ENCODE peak calls at places on chromosomes 1 and 21, in six cellular contexts. Q is HFF-Myc; C is testis; F is cardiac fibroblast; T is CD8-positive, alpha-beta T cell; E is A549. I is an unnamed sample.

GRCh38 chr1:119047040-119047438 is 58.9 kb upstream of the TBX15 start:
- DNase-seq in Q (no peak), C (no peak), F (peak), T (no peak), E (no peak), I (no peak)

GRCh38 chr1:86231076-86231475 is 74.5 kb upstream of the COL24A1 start:
- DNase-seq in Q (peak), C (no peak), F (no peak), T (no peak), E (no peak), I (peak)

GRCh38 chr21:38806942-38807284 is 1.2 kb downstream of the ETS2 start:
- DNase-seq in Q (no peak), C (no peak), F (peak), T (no peak), E (no peak), I (peak)

GRCh38 chr1:37255111-37255795 is 219.1 kb upstream of the ZC3H12A start:
- DNase-seq in Q (no peak), C (peak), F (no peak), T (no peak), E (peak), I (no peak)

GRCh38 chr1:8082945-8083344 is 56.8 kb upstream of the ERRFI1 start:
- DNase-seq in Q (no peak), C (peak), F (peak), T (no peak), E (no peak), I (peak)

GRCh38 chr1:199352351-199352750 is 675.2 kb upstream of the NR5A2 start:
- DNase-seq in Q (no peak), C (no peak), F (no peak), T (no peak), E (no peak), I (no peak)

GRCh38 chr21:37758997-37759396 is 157.3 kb downstream of the KCNJ6 start:
- DNase-seq in Q (no peak), C (no peak), F (peak), T (no peak), E (peak), I (peak)

GRCh38 chr1:47439151-47440051 is 1.6 kb downstream of the FOXD2 start:
- DNase-seq in Q (no peak), C (no peak), F (no peak), T (no peak), E (no peak), I (no peak)

GRCh38 chr1:110393691-110394564 is 3.1 kb upstream of the SLC16A4 start:
- DNase-seq in Q (peak), C (no peak), F (peak), T (no peak), E (peak), I (peak)

GRCh38 chr1:66599346-66599745 is 65.4 kb downstream of the SGIP1 start:
- DNase-seq in Q (no peak), C (no peak), F (peak), T (no peak), E (no peak), I (no peak)

GRCh38 chr1:221704291-221704690 is 37.6 kb downstream of the DUSP10 start:
- DNase-seq in Q (no peak), C (no peak), F (peak), T (no peak), E (no peak), I (no peak)

GRCh38 chr1:167635233-167635648 is 5.2 kb downstream of the RCSD1 start:
- DNase-seq in Q (no peak), C (peak), F (no peak), T (peak), E (no peak), I (no peak)

GRCh38 chr1:55245781-55246180 is 30.6 kb upstream of the USP24 start:
- DNase-seq in Q (no peak), C (no peak), F (no peak), T (no peak), E (no peak), I (peak)

DNA sequence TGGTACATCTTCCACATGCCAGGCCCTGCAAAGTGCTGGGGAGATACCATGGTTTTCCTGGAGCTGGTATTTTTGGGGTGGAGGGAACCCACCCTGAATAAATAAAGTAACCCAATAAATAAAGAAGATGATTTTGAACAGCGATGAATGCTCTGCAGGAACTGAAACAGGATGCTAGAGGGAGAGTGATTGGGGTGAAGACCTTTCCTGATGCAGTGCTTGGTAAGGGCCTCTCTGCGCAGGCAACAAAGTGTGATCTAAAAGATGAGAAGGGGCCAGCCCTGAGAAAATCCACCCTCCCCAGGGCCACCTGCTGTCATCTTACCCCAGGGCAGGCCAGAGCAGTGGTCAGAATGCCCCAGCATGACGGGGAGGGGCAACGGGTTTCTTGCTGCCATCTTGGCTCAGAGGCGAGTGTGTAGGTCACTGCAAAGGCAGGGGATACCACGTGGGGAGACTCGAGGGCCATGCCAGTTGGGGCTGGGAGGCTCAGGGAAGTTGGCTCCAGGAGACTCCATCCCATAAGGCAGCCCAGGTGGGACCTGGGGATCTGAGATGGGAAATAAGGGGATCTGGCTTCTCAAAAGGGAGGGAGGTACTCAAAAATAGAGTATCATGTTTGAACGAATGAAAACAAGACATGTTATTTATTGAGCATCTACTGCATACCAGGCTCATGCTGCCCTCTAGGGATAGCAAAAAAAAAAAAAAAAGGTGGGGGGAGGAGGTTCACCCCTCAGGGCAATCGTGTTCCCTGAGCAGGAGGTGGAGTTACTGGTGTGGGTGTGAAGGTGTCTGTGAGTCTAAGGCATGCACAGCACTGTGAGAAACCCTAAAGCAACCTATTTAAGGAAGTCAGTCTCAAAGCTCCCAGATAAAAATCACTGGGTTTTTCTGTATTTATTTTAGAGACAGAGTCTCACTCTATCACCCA is 2.8 kb downstream of the SRARP start:
- DNase-seq in Q (no peak), C (no peak), F (peak), T (no peak), E (no peak), I (no peak)
- TF ChIP-seq CTCF in Q (peak), C (no peak), F (peak), T (no peak), E (peak), I (peak)

DNA sequence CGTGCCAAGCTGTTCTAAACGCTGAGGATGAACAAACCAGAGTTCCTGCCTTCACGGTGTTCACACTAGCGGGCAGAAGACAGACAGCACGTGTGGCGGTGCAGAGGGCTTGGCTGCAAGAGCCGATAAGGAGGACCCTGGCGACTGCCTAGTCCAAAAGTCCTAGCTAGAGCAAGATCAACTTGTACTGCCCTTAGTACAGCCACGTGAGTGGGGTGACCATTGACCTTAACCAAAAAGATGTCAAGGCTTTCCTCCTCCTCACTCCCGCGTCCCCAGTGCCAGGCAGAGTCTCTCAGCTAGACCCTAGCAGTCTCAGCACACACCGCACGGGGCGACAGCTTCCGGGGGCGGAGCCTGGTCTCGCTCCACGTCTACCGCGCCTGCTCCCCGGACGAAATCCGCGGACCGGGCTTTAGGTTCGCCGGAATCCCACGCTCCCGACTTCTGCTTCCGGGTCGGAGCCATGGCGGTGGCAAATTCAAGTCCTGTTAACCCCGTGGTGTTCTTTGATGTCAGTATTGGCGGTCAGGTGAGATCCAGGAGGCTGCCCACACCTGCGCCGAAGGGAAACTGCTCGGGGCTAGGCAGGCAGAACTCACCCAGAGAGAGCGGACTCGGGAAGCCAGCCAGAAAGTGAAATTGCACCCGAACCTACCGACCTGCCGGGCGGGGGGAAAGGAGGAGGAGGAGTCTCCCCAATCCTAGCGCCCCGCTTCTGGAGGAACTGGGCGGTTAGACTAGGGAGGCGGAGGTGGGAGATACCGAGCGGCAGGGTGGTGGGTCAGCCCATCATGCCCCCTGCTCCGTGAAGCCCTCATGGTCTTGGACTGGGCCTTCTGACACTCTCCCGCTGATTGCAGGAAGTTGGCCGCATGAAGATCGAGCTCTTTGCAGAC is at the start of gene PPIH:
- DNase-seq in Q (peak), C (peak), F (peak), T (peak), E (peak), I (peak)
- TF ChIP-seq CTCF in Q (no peak), C (peak), F (peak), T (no peak), E (no peak), I (no peak)

GRCh38 chr1:240094043-240094722 is 2.5 kb downstream of the FMN2 start:
- DNase-seq in Q (no peak), C (no peak), F (no peak), T (no peak), E (no peak), I (peak)

GRCh38 chr1:240091614-240092300 is at the start of gene FMN2:
- DNase-seq in Q (no peak), C (peak), F (no peak), T (no peak), E (peak), I (peak)

GRCh38 chr1:240091201-240091600 is 482 bp upstream of the FMN2 start:
- DNase-seq in Q (no peak), C (no peak), F (no peak), T (no peak), E (peak), I (no peak)

GRCh38 chr1:240093120-240093961 is 1.7 kb downstream of the FMN2 start:
- DNase-seq in Q (no peak), C (peak), F (no peak), T (no peak), E (no peak), I (no peak)

GRCh38 chr1:240092301-240093119 is 827 bp downstream of the FMN2 start:
- DNase-seq in Q (no peak), C (peak), F (peak), T (no peak), E (peak), I (peak)
- TF ChIP-seq CTCF in Q (peak), C (no peak), F (no peak), T (no peak), E (peak), I (peak)

DNA sequence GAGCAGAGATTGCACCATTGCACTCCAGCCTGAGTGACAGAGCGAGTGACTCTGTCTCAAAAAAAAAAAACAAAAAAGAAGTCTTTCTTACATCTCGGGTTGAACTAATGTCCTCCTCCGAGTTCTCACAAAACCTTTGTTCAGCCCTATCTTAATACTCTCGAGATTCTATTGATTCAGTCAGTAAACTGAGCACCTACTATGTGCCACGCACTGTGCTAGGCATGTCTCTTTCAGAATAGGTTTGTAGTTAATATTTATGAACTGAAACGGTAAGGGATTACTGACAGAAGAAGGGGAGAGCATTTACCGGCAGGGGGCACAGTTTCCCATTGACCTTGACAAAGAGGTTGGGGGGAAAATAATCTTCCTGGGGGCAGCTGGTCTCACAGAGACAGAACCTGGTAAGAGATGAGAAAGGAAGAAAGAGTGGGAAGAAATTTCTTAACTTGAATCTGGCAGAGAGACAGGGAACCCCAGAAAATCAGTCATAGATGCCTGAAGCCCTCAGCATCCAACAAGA is 3.4 kb downstream of the PIAS3 start:
- DNase-seq in Q (no peak), C (no peak), F (no peak), T (no peak), E (no peak), I (no peak)
- TF ChIP-seq CTCF in Q (peak), C (no peak), F (peak), T (no peak), E (peak), I (no peak)

GRCh38 chr1:169650551-169650950 is 20.6 kb upstream of the SELP start:
- DNase-seq in Q (no peak), C (no peak), F (no peak), T (no peak), E (no peak), I (no peak)
- TF ChIP-seq CTCF in Q (no peak), C (no peak), F (no peak), T (no peak), E (no peak), I (no peak)

GRCh38 chr1:56758135-56758534 is 61.1 kb downstream of the FYB2 start:
- DNase-seq in Q (no peak), C (peak), F (no peak), T (no peak), E (no peak), I (no peak)
- TF ChIP-seq CTCF in Q (no peak), C (no peak), F (no peak), T (no peak), E (no peak), I (no peak)

I was measured in foreskin fibroblast.